ENCODE peak calls at places on chromosomes 3 and 15, in four cellular contexts. V is NCI-H226, P is GM10248, K is NCI-H1694 treated with DMSO at 0.1 percent for 48 hours. I is an unnamed sample.

GRCh38 chr15:77584201-77584600 is 48.5 kb downstream of the LINGO1 start:
- DNase-seq in V (no peak), K (no peak), P (no peak), I (no peak)

GRCh38 chr3:9951962-9952805 is at the start of gene PRRT3:
- DNase-seq in V (peak), K (no peak), P (peak), I (no peak)

GRCh38 chr15:56042031-56042430 is 48.6 kb upstream of the NEDD4 start:
- DNase-seq in V (no peak), K (no peak), P (no peak), I (no peak)

GRCh38 chr3:48656841-48657281 is 5.8 kb downstream of the CELSR3 start:
- DNase-seq in K (no peak), V (no peak), P (no peak), I (no peak)

GRCh38 chr15:34116620-34117019 is 14.7 kb downstream of the PGBD4 start:
- DNase-seq in P (no peak), V (no peak), K (peak), I (no peak)

GRCh38 chr15:100939786-100940185 is 20.6 kb downstream of the LRRK1 start:
- DNase-seq in P (no peak), V (no peak), K (no peak), I (no peak)

GRCh38 chr3:26090589-26090988 is 300.7 kb downstream of the OXSM start:
- DNase-seq in K (no peak), P (no peak), V (no peak), I (no peak)

GRCh38 chr15:88071141-88071540 is 185.4 kb downstream of the NTRK3 start:
- DNase-seq in K (no peak), P (no peak), V (no peak), I (no peak)

GRCh38 chr15:52011711-52012144 is 7.3 kb upstream of the MAPK6 start:
- DNase-seq in K (no peak), P (no peak), V (no peak), I (no peak)

GRCh38 chr3:112776000-112776399 is 70.7 kb downstream of the CD200R1L start:
- DNase-seq in K (no peak), V (peak), P (no peak), I (no peak)

GRCh38 chr3:15768421-15769255 is 29.1 kb downstream of the ANKRD28 start:
- DNase-seq in K (no peak), V (peak), P (peak), I (no peak)

GRCh38 chr3:13520326-13520880 is 28.5 kb upstream of the FBLN2 start:
- DNase-seq in V (no peak), P (no peak), K (no peak), I (no peak)

GRCh38 chr3:195080571-195081141 is 190.3 kb downstream of the XXYLT1 start:
- DNase-seq in K (no peak), V (no peak), P (no peak), I (no peak)

GRCh38 chr3:126969586-126969985 is 13.3 kb upstream of the PLXNA1 start:
- DNase-seq in K (no peak), P (no peak), V (no peak), I (no peak)

GRCh38 chr15:87816811-87817210 is 439.7 kb downstream of the NTRK3 start:
- DNase-seq in P (no peak), V (peak), K (no peak), I (no peak)

GRCh38 chr3:157335677-157336076 is 101.0 kb upstream of the PTX3 start:
- DNase-seq in P (no peak), V (peak), K (no peak), I (no peak)

GRCh38 chr3:38519000-38519399 is 22.9 kb downstream of the EXOG start:
- DNase-seq in V (peak), P (no peak), K (no peak), I (no peak)

GRCh38 chr3:42736531-42736930 is 33.9 kb upstream of the HHATL start:
- DNase-seq in K (no peak), V (no peak), P (no peak), I (no peak)

GRCh38 chr15:95822946-95823345 is 507.6 kb upstream of the NR2F2 start:
- DNase-seq in K (no peak), V (no peak), P (no peak), I (no peak)

GRCh38 chr3:15794303-15794771 is 3.4 kb downstream of the ANKRD28 start:
- DNase-seq in K (no peak), P (no peak), V (peak), I (no peak)

I was measured in GM12864.